ENCODE peak calls at places on chromosomes 7 and 10, in nine cellular contexts. One of them, this sample, is unnamed.

GRCh38 chr10:122475130-122475529 is 13.8 kb downstream of the HTRA1 start:
- DNase-seq in HEK293T: no peak
- DNase-seq in ELF-1: no peak
- DNase-seq in heart left ventricle: peak
- DNase-seq in NCI-H2081: no peak
- DNase-seq in fibroblast of pulmonary artery: no peak
- DNase-seq in mesenteric fat pad: peak
- DNase-seq in AG09309: no peak
- DNase-seq in RKO: no peak
- DNase-seq in this sample: no peak

GRCh38 chr7:131546583-131547111 is 9.8 kb downstream of the PODXL start:
- DNase-seq in HEK293T: peak
- DNase-seq in ELF-1: peak
- DNase-seq in heart left ventricle: no peak
- DNase-seq in NCI-H2081: no peak
- DNase-seq in fibroblast of pulmonary artery: peak
- DNase-seq in mesenteric fat pad: no peak
- DNase-seq in AG09309: no peak
- DNase-seq in RKO: peak
- DNase-seq in this sample: peak

GRCh38 chr7:41900034-41900433 is 197.1 kb upstream of the INHBA start:
- DNase-seq in HEK293T: no peak
- DNase-seq in ELF-1: no peak
- DNase-seq in heart left ventricle: no peak
- DNase-seq in NCI-H2081: no peak
- DNase-seq in fibroblast of pulmonary artery: no peak
- DNase-seq in mesenteric fat pad: no peak
- DNase-seq in AG09309: no peak
- DNase-seq in RKO: no peak
- DNase-seq in this sample: no peak

GRCh38 chr7:155799514-155799913 is 12.7 kb downstream of the SHH start:
- DNase-seq in HEK293T: no peak
- DNase-seq in ELF-1: no peak
- DNase-seq in heart left ventricle: no peak
- DNase-seq in NCI-H2081: no peak
- DNase-seq in fibroblast of pulmonary artery: peak
- DNase-seq in mesenteric fat pad: no peak
- DNase-seq in AG09309: no peak
- DNase-seq in RKO: no peak
- DNase-seq in this sample: no peak

GRCh38 chr10:99538287-99538917 is 5.7 kb downstream of the NKX2-3 start:
- DNase-seq in HEK293T: no peak
- DNase-seq in ELF-1: no peak
- DNase-seq in heart left ventricle: no peak
- DNase-seq in NCI-H2081: no peak
- DNase-seq in fibroblast of pulmonary artery: no peak
- DNase-seq in mesenteric fat pad: no peak
- DNase-seq in AG09309: no peak
- DNase-seq in RKO: no peak
- DNase-seq in this sample: no peak

GRCh38 chr7:25075459-25075858 is 49.6 kb downstream of the CYCS start:
- DNase-seq in HEK293T: no peak
- DNase-seq in ELF-1: no peak
- DNase-seq in heart left ventricle: no peak
- DNase-seq in NCI-H2081: no peak
- DNase-seq in fibroblast of pulmonary artery: no peak
- DNase-seq in mesenteric fat pad: no peak
- DNase-seq in AG09309: no peak
- DNase-seq in RKO: no peak
- DNase-seq in this sample: no peak

GRCh38 chr10:88062798-88063472 is 199.5 kb downstream of the PTEN start:
- DNase-seq in HEK293T: no peak
- DNase-seq in ELF-1: peak
- DNase-seq in heart left ventricle: no peak
- DNase-seq in NCI-H2081: no peak
- DNase-seq in fibroblast of pulmonary artery: peak
- DNase-seq in mesenteric fat pad: no peak
- DNase-seq in AG09309: no peak
- DNase-seq in RKO: no peak
- DNase-seq in this sample: no peak

GRCh38 chr7:39650676-39651075 is 27.3 kb downstream of the RALA start:
- DNase-seq in HEK293T: no peak
- DNase-seq in ELF-1: no peak
- DNase-seq in heart left ventricle: no peak
- DNase-seq in NCI-H2081: no peak
- DNase-seq in fibroblast of pulmonary artery: peak
- DNase-seq in mesenteric fat pad: no peak
- DNase-seq in AG09309: peak
- DNase-seq in RKO: no peak
- DNase-seq in this sample: no peak

GRCh38 chr10:26571655-26572054 is 125.8 kb upstream of the PDSS1 start:
- DNase-seq in HEK293T: no peak
- DNase-seq in ELF-1: no peak
- DNase-seq in heart left ventricle: no peak
- DNase-seq in NCI-H2081: no peak
- DNase-seq in fibroblast of pulmonary artery: no peak
- DNase-seq in mesenteric fat pad: no peak
- DNase-seq in AG09309: no peak
- DNase-seq in RKO: peak
- DNase-seq in this sample: no peak

GRCh38 chr10:60123172-60123571 is 216.8 kb upstream of the CCDC6 start:
- DNase-seq in HEK293T: no peak
- DNase-seq in ELF-1: no peak
- DNase-seq in heart left ventricle: no peak
- DNase-seq in NCI-H2081: no peak
- DNase-seq in fibroblast of pulmonary artery: peak
- DNase-seq in mesenteric fat pad: no peak
- DNase-seq in AG09309: peak
- DNase-seq in RKO: peak
- DNase-seq in this sample: no peak

GRCh38 chr10:119370046-119370770 is 162.8 kb downstream of the GRK5 start:
- DNase-seq in HEK293T: no peak
- DNase-seq in ELF-1: no peak
- DNase-seq in heart left ventricle: peak
- DNase-seq in NCI-H2081: no peak
- DNase-seq in fibroblast of pulmonary artery: peak
- DNase-seq in mesenteric fat pad: no peak
- DNase-seq in AG09309: peak
- DNase-seq in RKO: no peak
- DNase-seq in this sample: no peak

GRCh38 chr7:105590793-105591192 is 9.5 kb upstream of the EFCAB10 start:
- DNase-seq in HEK293T: no peak
- DNase-seq in ELF-1: no peak
- DNase-seq in heart left ventricle: no peak
- DNase-seq in NCI-H2081: no peak
- DNase-seq in fibroblast of pulmonary artery: no peak
- DNase-seq in mesenteric fat pad: no peak
- DNase-seq in AG09309: no peak
- DNase-seq in RKO: no peak
- DNase-seq in this sample: no peak

GRCh38 chr10:112826018-112826697 is 123.9 kb upstream of the TCF7L2 start:
- DNase-seq in HEK293T: no peak
- DNase-seq in ELF-1: no peak
- DNase-seq in heart left ventricle: no peak
- DNase-seq in NCI-H2081: no peak
- DNase-seq in fibroblast of pulmonary artery: no peak
- DNase-seq in mesenteric fat pad: no peak
- DNase-seq in AG09309: no peak
- DNase-seq in RKO: no peak
- DNase-seq in this sample: no peak

GRCh38 chr10:6074489-6075301 is 12.5 kb upstream of the IL2RA start:
- DNase-seq in HEK293T: no peak
- DNase-seq in ELF-1: no peak
- DNase-seq in heart left ventricle: no peak
- DNase-seq in NCI-H2081: no peak
- DNase-seq in fibroblast of pulmonary artery: peak
- DNase-seq in mesenteric fat pad: no peak
- DNase-seq in AG09309: no peak
- DNase-seq in RKO: peak
- DNase-seq in this sample: no peak

GRCh38 chr10:51654918-51655317 is 44.5 kb downstream of the CSTF2T start:
- DNase-seq in HEK293T: no peak
- DNase-seq in ELF-1: no peak
- DNase-seq in heart left ventricle: no peak
- DNase-seq in NCI-H2081: no peak
- DNase-seq in fibroblast of pulmonary artery: no peak
- DNase-seq in mesenteric fat pad: no peak
- DNase-seq in AG09309: no peak
- DNase-seq in RKO: no peak
- DNase-seq in this sample: no peak

GRCh38 chr7:96667026-96667425 is 42.6 kb downstream of the SEM1 start:
- DNase-seq in HEK293T: no peak
- DNase-seq in ELF-1: no peak
- DNase-seq in heart left ventricle: no peak
- DNase-seq in NCI-H2081: no peak
- DNase-seq in fibroblast of pulmonary artery: no peak
- DNase-seq in mesenteric fat pad: no peak
- DNase-seq in AG09309: peak
- DNase-seq in RKO: no peak
- DNase-seq in this sample: no peak

GRCh38 chr10:128055061-128055868 is 71.0 kb downstream of the MKI67 start:
- DNase-seq in HEK293T: no peak
- DNase-seq in ELF-1: no peak
- DNase-seq in heart left ventricle: no peak
- DNase-seq in NCI-H2081: no peak
- DNase-seq in fibroblast of pulmonary artery: no peak
- DNase-seq in mesenteric fat pad: no peak
- DNase-seq in AG09309: no peak
- DNase-seq in RKO: no peak
- DNase-seq in this sample: no peak

GRCh38 chr7:138116156-138116555 is 39.9 kb downstream of the AKR1D1 start:
- DNase-seq in HEK293T: no peak
- DNase-seq in ELF-1: peak
- DNase-seq in heart left ventricle: no peak
- DNase-seq in NCI-H2081: no peak
- DNase-seq in fibroblast of pulmonary artery: peak
- DNase-seq in mesenteric fat pad: no peak
- DNase-seq in AG09309: no peak
- DNase-seq in RKO: peak
- DNase-seq in this sample: no peak

GRCh38 chr10:79057481-79058275 is 11.1 kb upstream of the ZMIZ1 start:
- DNase-seq in HEK293T: no peak
- DNase-seq in ELF-1: no peak
- DNase-seq in heart left ventricle: no peak
- DNase-seq in NCI-H2081: no peak
- DNase-seq in fibroblast of pulmonary artery: no peak
- DNase-seq in mesenteric fat pad: peak
- DNase-seq in AG09309: no peak
- DNase-seq in RKO: no peak
- DNase-seq in this sample: no peak

GRCh38 chr10:97498841-97499560 is at the start of gene UBTD1:
- DNase-seq in HEK293T: peak
- DNase-seq in ELF-1: peak
- DNase-seq in heart left ventricle: peak
- DNase-seq in NCI-H2081: no peak
- DNase-seq in fibroblast of pulmonary artery: no peak
- DNase-seq in mesenteric fat pad: peak
- DNase-seq in AG09309: no peak
- DNase-seq in RKO: peak
- DNase-seq in this sample: no peak

GRCh38 chr7:143300959-143301617 is 12.9 kb downstream of the CASP2 start:
- DNase-seq in HEK293T: no peak
- DNase-seq in ELF-1: no peak
- DNase-seq in heart left ventricle: no peak
- DNase-seq in NCI-H2081: no peak
- DNase-seq in fibroblast of pulmonary artery: no peak
- DNase-seq in mesenteric fat pad: no peak
- DNase-seq in AG09309: no peak
- DNase-seq in RKO: no peak
- DNase-seq in this sample: no peak

This sample was measured in NCI-H1694.